ENCODE peak calls at places on chromosomes 11 and 22, in six cellular contexts. W, I, O, U, A and M are unnamed samples.

GRCh38 chr22:45996241-45997076 is 19.5 kb upstream of the WNT7B start:
- DNase-seq in U (no peak), O (peak), W (peak), A (peak), I (peak), M (no peak)

GRCh38 chr11:66970808-66971442 is 4.2 kb upstream of the C11orf86 start:
- DNase-seq in W (peak), A (no peak), O (no peak), I (peak), U (peak), M (peak)

GRCh38 chr11:68927280-68928107 is 23.8 kb downstream of the IGHMBP2 start:
- DNase-seq in I (peak), W (peak), O (peak), A (no peak), U (no peak), M (no peak)

GRCh38 chr11:19921976-19922688 is 209.5 kb downstream of the NAV2 start:
- DNase-seq in W (no peak), I (no peak), A (no peak), U (no peak), O (no peak), M (no peak)

GRCh38 chr11:72562431-72562830 is 111.8 kb downstream of the PDE2A start:
- DNase-seq in U (no peak), O (no peak), W (no peak), A (no peak), I (no peak), M (no peak)

GRCh38 chr22:46815896-46816721 is 53.7 kb downstream of the TBC1D22A start:
- DNase-seq in O (peak), A (no peak), I (no peak), U (no peak), W (peak), M (no peak)

GRCh38 chr11:99241059-99241458 is 220.3 kb downstream of the CNTN5 start:
- DNase-seq in O (no peak), W (no peak), A (no peak), I (no peak), U (no peak), M (no peak)

GRCh38 chr11:46338636-46338987 is 8.7 kb upstream of the DGKZ start:
- DNase-seq in U (no peak), A (no peak), O (no peak), I (no peak), W (no peak), M (no peak)

GRCh38 chr11:93784935-93785360 is 866 bp downstream of the MED17 start:
- DNase-seq in I (no peak), O (no peak), U (no peak), A (no peak), W (no peak), M (no peak)

GRCh38 chr11:1917523-1918435 is 1.7 kb upstream of the TNNT3 start:
- DNase-seq in I (no peak), W (peak), O (peak), A (no peak), U (no peak), M (no peak)

GRCh38 chr11:46367244-46367915 is 14.1 kb upstream of the MDK start:
- DNase-seq in I (peak), W (peak), U (peak), O (peak), A (peak), M (no peak)

GRCh38 chr11:45722144-45722543 is 56.7 kb upstream of the CHST1 start:
- DNase-seq in W (no peak), O (no peak), U (no peak), I (no peak), A (no peak), M (no peak)

GRCh38 chr11:126352163-126352562 is 3.3 kb upstream of the ST3GAL4 start:
- DNase-seq in U (no peak), I (no peak), O (peak), W (peak), A (no peak), M (no peak)

GRCh38 chr22:26360169-26360885 is 68.7 kb upstream of the ASPHD2 start:
- DNase-seq in I (peak), W (peak), U (peak), A (peak), O (no peak), M (peak)

GRCh38 chr11:76208829-76209670 is 2.7 kb upstream of the WNT11 start:
- DNase-seq in A (peak), O (peak), I (peak), U (peak), W (peak), M (no peak)

GRCh38 chr11:8658210-8658968 is 24.1 kb downstream of the TRIM66 start:
- DNase-seq in O (no peak), W (no peak), A (no peak), I (no peak), U (no peak), M (no peak)

GRCh38 chr11:133833101-133833898 is 12.0 kb downstream of the SPATA19 start:
- DNase-seq in I (no peak), U (no peak), A (no peak), O (peak), W (no peak), M (no peak)

GRCh38 chr11:123132881-123133280 is 62.2 kb downstream of the CLMP start:
- DNase-seq in A (no peak), W (no peak), I (no peak), O (no peak), U (no peak), M (no peak)

GRCh38 chr11:14148653-14149273 is 186.2 kb downstream of the SPON1 start:
- DNase-seq in W (no peak), O (no peak), A (no peak), I (no peak), U (no peak), M (no peak)

GRCh38 chr11:114984611-114985163 is 306.4 kb downstream of the NXPE2 start:
- DNase-seq in W (no peak), A (no peak), O (no peak), I (no peak), U (no peak), M (no peak)

GRCh38 chr22:37145415-37146385 is 4.0 kb downstream of the IL2RB start:
- DNase-seq in O (no peak), U (no peak), I (peak), W (no peak), A (no peak), M (no peak)

GRCh38 chr22:30208631-30209603 is 37.6 kb downstream of the LIF start:
- DNase-seq in I (peak), U (peak), A (no peak), W (peak), O (no peak), M (peak)
- TF ChIP-seq POLR2A in I (no peak), U (no peak), A (no peak), W (peak), O (no peak), M (no peak)

GRCh38 chr11:43706631-43707030 is 26.1 kb downstream of the HSD17B12 start:
- DNase-seq in W (no peak), A (no peak), I (no peak), O (no peak), U (no peak), M (no peak)

GRCh38 chr11:43709689-43710088 is 29.2 kb downstream of the HSD17B12 start:
- DNase-seq in A (no peak), U (no peak), W (no peak), O (no peak), I (no peak), M (no peak)

GRCh38 chr11:43712676-43713075 is 32.1 kb downstream of the HSD17B12 start:
- DNase-seq in W (no peak), U (no peak), O (no peak), I (no peak), A (no peak), M (no peak)

GRCh38 chr11:43708776-43709175 is 28.2 kb downstream of the HSD17B12 start:
- DNase-seq in A (no peak), I (no peak), O (no peak), U (no peak), W (no peak), M (no peak)
- TF ChIP-seq CTCF in A (no peak), I (no peak), O (no peak), U (no peak), W (no peak), M (no peak)

DNA sequence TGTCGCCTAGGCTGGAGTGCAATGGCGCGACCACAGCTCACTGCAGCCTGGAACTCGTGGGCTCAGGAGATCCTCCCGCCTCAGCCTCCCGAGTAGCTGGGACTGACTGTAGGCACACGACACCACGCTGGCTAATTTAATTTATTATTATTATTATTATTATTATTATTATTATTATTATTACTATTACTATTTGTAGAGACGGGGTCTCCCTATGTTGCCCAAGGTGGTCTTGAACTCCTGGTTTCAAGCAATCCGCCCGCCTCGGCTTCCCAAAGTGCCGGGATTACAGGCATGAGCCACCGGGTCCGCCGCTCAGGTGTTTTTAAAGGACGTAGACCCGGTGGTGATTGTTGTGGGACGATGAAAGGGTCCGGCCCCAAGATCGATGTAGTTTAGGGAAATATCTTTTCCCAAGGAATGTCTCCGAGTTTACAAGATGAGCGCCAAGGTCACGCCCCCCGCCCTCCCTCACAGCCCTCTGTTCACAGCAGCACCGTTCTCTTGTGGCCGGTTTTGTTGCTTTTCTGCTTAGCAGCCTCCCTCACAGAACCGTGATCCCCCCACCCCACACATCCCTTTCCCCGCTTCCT is 728 bp upstream of the POGLUT3 start:
- DNase-seq in A (no peak), U (no peak), I (peak), O (no peak), W (peak), M (no peak)
- H3K4me3 ChIP-seq in A (peak), U (peak), I (peak), O (peak), W (peak), M (peak)

GRCh38 chr11:107787733-107788132 is 70.9 kb downstream of the SLC35F2 start:
- DNase-seq in I (no peak), A (no peak), O (no peak), W (no peak), U (no peak), M (no peak)
- TF ChIP-seq POLR2A in I (no peak), A (no peak), O (no peak), W (no peak), U (no peak), M (no peak)

GRCh38 chr11:3051435-3052108 is 5.7 kb downstream of the CARS1 start:
- DNase-seq in I (no peak), W (peak), O (peak), A (no peak), U (no peak), M (no peak)
- TF ChIP-seq CTCF in I (no peak), W (no peak), O (no peak), A (no peak), U (no peak), M (no peak)

GRCh38 chr22:17370766-17371181 is 1.5 kb downstream of the CECR2 start:
- DNase-seq in A (no peak), O (no peak), W (no peak), U (no peak), I (no peak), M (no peak)

GRCh38 chr22:17369553-17370035 is 334 bp downstream of the CECR2 start:
- DNase-seq in U (no peak), I (peak), W (peak), O (peak), A (no peak), M (no peak)

GRCh38 chr22:17368144-17368726 is 1.0 kb upstream of the CECR2 start:
- DNase-seq in O (peak), I (no peak), U (no peak), A (no peak), W (no peak), M (no peak)

GRCh38 chr22:17370036-17370765 is 941 bp downstream of the CECR2 start:
- DNase-seq in I (no peak), W (peak), O (peak), U (no peak), A (no peak), M (no peak)

DNA sequence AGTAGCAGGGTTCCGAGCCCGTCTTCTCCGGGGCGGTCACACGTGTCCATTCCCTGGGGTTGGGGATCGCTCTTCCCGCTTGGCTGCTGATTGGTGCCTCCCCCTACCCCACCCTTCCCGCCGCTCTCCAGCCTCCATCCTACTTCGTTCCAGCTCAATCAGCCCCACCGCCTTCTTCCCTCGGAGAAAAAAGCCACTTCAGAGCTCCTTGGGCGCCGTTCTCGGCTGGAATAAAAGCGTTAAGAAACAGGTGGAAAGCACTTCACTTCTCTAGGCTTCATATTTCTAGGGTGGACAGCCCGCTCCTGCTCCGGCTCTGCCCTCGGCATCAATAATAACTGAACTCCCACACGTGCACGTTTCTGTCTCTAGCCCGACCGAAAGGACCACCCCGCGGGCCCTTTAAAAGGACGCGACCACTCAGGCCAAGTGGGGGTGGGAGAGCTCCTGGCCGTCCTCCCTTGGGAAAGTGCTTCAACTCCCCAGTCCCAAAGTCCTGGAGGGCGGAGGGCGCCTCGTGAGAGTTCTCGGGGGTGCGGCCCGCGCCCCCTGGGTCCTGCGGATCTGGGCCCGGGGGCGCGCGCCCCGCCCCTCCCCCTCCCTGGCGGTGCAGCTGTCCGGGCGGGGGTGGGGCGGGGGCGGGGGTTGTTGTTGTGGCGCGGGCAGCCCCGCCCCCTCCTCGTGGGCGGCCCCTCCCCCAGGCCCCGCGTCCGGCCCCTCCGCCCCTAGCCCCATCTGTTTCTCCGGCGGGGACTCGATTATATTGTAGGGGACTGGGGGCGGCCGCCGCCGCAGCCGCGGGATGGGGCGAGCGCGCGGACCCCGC is at the start of gene CECR2:
- DNase-seq in U (no peak), W (peak), A (no peak), O (peak), I (peak), M (no peak)
- H3K4me3 ChIP-seq in U (peak), W (peak), A (peak), O (peak), I (peak), M (peak)